ENCODE peak calls at places on chromosome 15, in four cellular contexts. One of them, this sample, is unnamed.

GRCh38 chr15:97893988-97894387 is 66.5 kb upstream of the ARRDC4 start:
- DNase-seq in ACHN: no peak
- DNase-seq in amniotic stem cell: no peak
- DNase-seq in GDM1: no peak
- DNase-seq in this sample: no peak

GRCh38 chr15:70323111-70323851 is 225.6 kb upstream of the TLE3 start:
- DNase-seq in ACHN: no peak
- DNase-seq in amniotic stem cell: no peak
- DNase-seq in GDM1: no peak
- DNase-seq in this sample: peak; percentile 11

GRCh38 chr15:85403745-85404144 is 23.3 kb downstream of the AKAP13 start:
- DNase-seq in ACHN: no peak
- DNase-seq in amniotic stem cell: no peak
- DNase-seq in GDM1: no peak
- DNase-seq in this sample: no peak

GRCh38 chr15:28955686-28956421 is 70.1 kb downstream of the APBA2 start:
- DNase-seq in ACHN: no peak
- DNase-seq in amniotic stem cell: no peak
- DNase-seq in GDM1: no peak
- DNase-seq in this sample: no peak

GRCh38 chr15:40871749-40872617 is 2.1 kb downstream of the RHOV start:
- DNase-seq in ACHN: no peak
- DNase-seq in amniotic stem cell: no peak
- DNase-seq in GDM1: no peak
- DNase-seq in this sample: no peak

GRCh38 chr15:71104636-71105035 is 10.6 kb upstream of the THSD4 start:
- DNase-seq in ACHN: no peak
- DNase-seq in amniotic stem cell: no peak
- DNase-seq in GDM1: no peak
- DNase-seq in this sample: no peak

GRCh38 chr15:77493324-77493907 is 72.7 kb downstream of the HMG20A start:
- DNase-seq in ACHN: no peak
- DNase-seq in amniotic stem cell: no peak
- DNase-seq in GDM1: peak; percentile 56
- DNase-seq in this sample: peak; percentile 52

GRCh38 chr15:35137175-35137574 is 52.1 kb upstream of the NANOGP8 start:
- DNase-seq in ACHN: no peak
- DNase-seq in amniotic stem cell: no peak
- DNase-seq in GDM1: no peak
- DNase-seq in this sample: no peak

GRCh38 chr15:68995754-68996141 is 18.7 kb upstream of the NOX5 start:
- DNase-seq in ACHN: no peak
- DNase-seq in amniotic stem cell: no peak
- DNase-seq in GDM1: no peak
- DNase-seq in this sample: no peak

GRCh38 chr15:48253186-48253585 is 47.1 kb downstream of the SLC12A1 start:
- DNase-seq in ACHN: no peak
- DNase-seq in amniotic stem cell: no peak
- DNase-seq in GDM1: no peak
- DNase-seq in this sample: no peak

GRCh38 chr15:74265046-74265639 is 29.0 kb downstream of the CCDC33 start:
- DNase-seq in ACHN: peak; percentile 32
- DNase-seq in amniotic stem cell: no peak
- DNase-seq in GDM1: no peak
- DNase-seq in this sample: peak; percentile 43

GRCh38 chr15:60396560-60396963 is 1.2 kb downstream of the ANXA2 start:
- DNase-seq in ACHN: no peak
- DNase-seq in amniotic stem cell: no peak
- DNase-seq in GDM1: no peak
- DNase-seq in this sample: no peak

GRCh38 chr15:27783668-27784067 is 315.4 kb downstream of the OCA2 start:
- DNase-seq in ACHN: no peak
- DNase-seq in amniotic stem cell: no peak
- DNase-seq in GDM1: no peak
- DNase-seq in this sample: no peak

GRCh38 chr15:58520464-58520863 is 88.7 kb downstream of the LIPC start:
- DNase-seq in ACHN: no peak
- DNase-seq in amniotic stem cell: no peak
- DNase-seq in GDM1: peak; percentile 14
- DNase-seq in this sample: peak; percentile 44

GRCh38 chr15:87369269-87369668 is 887.3 kb downstream of the NTRK3 start:
- DNase-seq in ACHN: peak; percentile 96
- DNase-seq in amniotic stem cell: peak; percentile 49
- DNase-seq in GDM1: no peak
- DNase-seq in this sample: no peak

GRCh38 chr15:45587861-45588170 is 637 bp downstream of the BLOC1S6 start:
- DNase-seq in ACHN: no peak
- DNase-seq in amniotic stem cell: no peak
- DNase-seq in GDM1: no peak
- DNase-seq in this sample: no peak

GRCh38 chr15:76235186-76235826 is 76.0 kb downstream of the ETFA start:
- DNase-seq in ACHN: peak; percentile 49
- DNase-seq in amniotic stem cell: no peak
- DNase-seq in GDM1: peak; percentile 5
- DNase-seq in this sample: peak; percentile 71

GRCh38 chr15:50182233-50183013 is 427 bp downstream of the SLC27A2 start:
- DNase-seq in ACHN: peak; percentile 28
- DNase-seq in amniotic stem cell: no peak
- DNase-seq in GDM1: peak; percentile 53
- DNase-seq in this sample: peak; percentile 26

GRCh38 chr15:54803139-54803808 is 393.5 kb downstream of the RSL24D1 start:
- DNase-seq in ACHN: peak; percentile 14
- DNase-seq in amniotic stem cell: no peak
- DNase-seq in GDM1: peak; percentile 70
- DNase-seq in this sample: no peak

GRCh38 chr15:39028069-39028468 is 463.5 kb upstream of the RASGRP1 start:
- DNase-seq in ACHN: peak; percentile 31
- DNase-seq in amniotic stem cell: no peak
- DNase-seq in GDM1: no peak
- DNase-seq in this sample: no peak

GRCh38 chr15:51281368-51281967 is 56.9 kb downstream of the CYP19A1 start:
- DNase-seq in ACHN: peak; percentile 34
- DNase-seq in amniotic stem cell: no peak
- DNase-seq in GDM1: peak; percentile 13
- DNase-seq in this sample: peak; percentile 73

GRCh38 chr15:71458089-71458660 is 342.9 kb downstream of the THSD4 start:
- DNase-seq in ACHN: no peak
- DNase-seq in amniotic stem cell: no peak
- DNase-seq in GDM1: no peak
- DNase-seq in this sample: peak; percentile 81

GRCh38 chr15:85527907-85528306 is 147.5 kb downstream of the AKAP13 start:
- DNase-seq in ACHN: peak; percentile 28
- DNase-seq in amniotic stem cell: peak; percentile 9
- DNase-seq in GDM1: no peak
- DNase-seq in this sample: peak; percentile 94

GRCh38 chr15:45116006-45116481 is 1.9 kb downstream of the DUOXA2 start:
- DNase-seq in ACHN: no peak
- DNase-seq in amniotic stem cell: no peak
- DNase-seq in GDM1: no peak
- DNase-seq in this sample: no peak

GRCh38 chr15:31251165-31251564 is 75.5 kb upstream of the KLF13 start:
- DNase-seq in ACHN: no peak
- DNase-seq in amniotic stem cell: no peak
- DNase-seq in GDM1: no peak
- DNase-seq in this sample: no peak

GRCh38 chr15:33794425-33794824 is 173.9 kb upstream of the CHRM5 start:
- DNase-seq in ACHN: no peak
- DNase-seq in amniotic stem cell: no peak
- DNase-seq in GDM1: no peak
- DNase-seq in this sample: no peak

GRCh38 chr15:77029166-77030041 is 34.5 kb downstream of the PSTPIP1 start:
- DNase-seq in ACHN: no peak
- DNase-seq in amniotic stem cell: no peak
- DNase-seq in GDM1: no peak
- DNase-seq in this sample: no peak

GRCh38 chr15:78921940-78922339 is 22.9 kb downstream of the CTSH start:
- DNase-seq in ACHN: no peak
- DNase-seq in amniotic stem cell: no peak
- DNase-seq in GDM1: no peak
- DNase-seq in this sample: no peak

GRCh38 chr15:51801391-51801835 is 28.0 kb upstream of the TMOD3 start:
- DNase-seq in ACHN: peak; percentile 25
- DNase-seq in amniotic stem cell: no peak
- DNase-seq in GDM1: no peak
- DNase-seq in this sample: peak; percentile 42

GRCh38 chr15:70156781-70157261 is 59.1 kb upstream of the TLE3 start:
- DNase-seq in ACHN: no peak
- DNase-seq in amniotic stem cell: no peak
- DNase-seq in GDM1: no peak
- DNase-seq in this sample: no peak

GRCh38 chr15:88454867-88455810 is 12.0 kb downstream of the MRPL46 start:
- DNase-seq in ACHN: peak; percentile 64
- DNase-seq in amniotic stem cell: no peak
- DNase-seq in GDM1: peak; percentile 37
- DNase-seq in this sample: peak; percentile 71

GRCh38 chr15:33860749-33861148 is 107.5 kb upstream of the CHRM5 start:
- DNase-seq in ACHN: peak; percentile 53
- DNase-seq in amniotic stem cell: peak; percentile 18
- DNase-seq in GDM1: no peak
- DNase-seq in this sample: no peak

GRCh38 chr15:101049856-101050646 is 130.9 kb downstream of the LRRK1 start:
- DNase-seq in ACHN: no peak
- DNase-seq in amniotic stem cell: no peak
- DNase-seq in GDM1: no peak
- DNase-seq in this sample: no peak

GRCh38 chr15:69627548-69628158 is 175.0 kb downstream of the RPLP1 start:
- DNase-seq in ACHN: no peak
- DNase-seq in amniotic stem cell: no peak
- DNase-seq in GDM1: no peak
- DNase-seq in this sample: no peak

GRCh38 chr15:63332367-63333078 is 49.1 kb downstream of the CA12 start:
- DNase-seq in ACHN: peak; percentile 71
- DNase-seq in amniotic stem cell: peak; percentile 47
- DNase-seq in GDM1: no peak
- DNase-seq in this sample: peak; percentile 87

This sample was measured in lung microvascular endothelial cell.